ENCODE peak calls at places on chromosomes 7 and 10, in ten cellular contexts. One of them, this sample, is unnamed.

GRCh38 chr7:95335093-95335492 is 10.8 kb upstream of the PON1 start:
- DNase-seq in GM23248: peak; percentile 82
- DNase-seq in CD8-positive, alpha-beta T cell: no peak
- DNase-seq in Panc1: no peak
- DNase-seq in mesenchymal stem cell: peak; percentile 21
- DNase-seq in right atrium auricular region: no peak
- DNase-seq in sigmoid colon: no peak
- DNase-seq in lower lobe of right lung: no peak
- DNase-seq in stomach: no peak
- DNase-seq in small intestine: no peak
- DNase-seq in this sample: peak; percentile 68

GRCh38 chr10:11146402-11147171 is 128.9 kb downstream of the CELF2 start:
- DNase-seq in small intestine: no peak
- DNase-seq in lower lobe of right lung: no peak
- DNase-seq in GM23248: no peak
- DNase-seq in right atrium auricular region: no peak
- DNase-seq in mesenchymal stem cell: peak; percentile 90
- DNase-seq in CD8-positive, alpha-beta T cell: peak; percentile 45
- DNase-seq in stomach: no peak
- DNase-seq in Panc1: no peak
- DNase-seq in sigmoid colon: no peak
- DNase-seq in this sample: no peak

GRCh38 chr7:77360104-77360503 is 56.0 kb downstream of the GSAP start:
- DNase-seq in GM23248: no peak
- DNase-seq in sigmoid colon: no peak
- DNase-seq in stomach: no peak
- DNase-seq in Panc1: no peak
- DNase-seq in right atrium auricular region: no peak
- DNase-seq in lower lobe of right lung: no peak
- DNase-seq in small intestine: peak; percentile 47
- DNase-seq in mesenchymal stem cell: no peak
- DNase-seq in CD8-positive, alpha-beta T cell: no peak
- DNase-seq in this sample: no peak

GRCh38 chr10:20396168-20396567 is 500.9 kb downstream of the NEBL start:
- DNase-seq in lower lobe of right lung: no peak
- DNase-seq in Panc1: no peak
- DNase-seq in mesenchymal stem cell: no peak
- DNase-seq in right atrium auricular region: no peak
- DNase-seq in sigmoid colon: no peak
- DNase-seq in stomach: no peak
- DNase-seq in GM23248: no peak
- DNase-seq in CD8-positive, alpha-beta T cell: no peak
- DNase-seq in small intestine: no peak
- DNase-seq in this sample: no peak

GRCh38 chr7:27242580-27243339 is at the start of gene EVX1:
- DNase-seq in Panc1: no peak
- DNase-seq in mesenchymal stem cell: peak; percentile 17
- DNase-seq in CD8-positive, alpha-beta T cell: no peak
- DNase-seq in GM23248: peak; percentile 50
- DNase-seq in lower lobe of right lung: no peak
- DNase-seq in sigmoid colon: no peak
- DNase-seq in small intestine: no peak
- DNase-seq in stomach: no peak
- DNase-seq in right atrium auricular region: no peak
- DNase-seq in this sample: no peak

GRCh38 chr10:33333260-33334169 is 952 bp downstream of the NRP1 start:
- DNase-seq in Panc1: no peak
- DNase-seq in sigmoid colon: no peak
- DNase-seq in CD8-positive, alpha-beta T cell: no peak
- DNase-seq in right atrium auricular region: no peak
- DNase-seq in stomach: no peak
- DNase-seq in small intestine: peak; percentile 41
- DNase-seq in mesenchymal stem cell: peak; percentile 42
- DNase-seq in GM23248: peak; percentile 46
- DNase-seq in lower lobe of right lung: no peak
- DNase-seq in this sample: peak; percentile 56

GRCh38 chr10:127968659-127969058 is 61.8 kb downstream of the PTPRE start:
- DNase-seq in sigmoid colon: no peak
- DNase-seq in small intestine: no peak
- DNase-seq in stomach: no peak
- DNase-seq in GM23248: no peak
- DNase-seq in right atrium auricular region: no peak
- DNase-seq in Panc1: no peak
- DNase-seq in lower lobe of right lung: no peak
- DNase-seq in mesenchymal stem cell: no peak
- DNase-seq in CD8-positive, alpha-beta T cell: no peak
- DNase-seq in this sample: no peak

GRCh38 chr7:84092207-84092606 is 102.4 kb downstream of the SEMA3A start:
- DNase-seq in mesenchymal stem cell: peak; percentile 71
- DNase-seq in lower lobe of right lung: no peak
- DNase-seq in stomach: no peak
- DNase-seq in small intestine: no peak
- DNase-seq in GM23248: no peak
- DNase-seq in sigmoid colon: no peak
- DNase-seq in CD8-positive, alpha-beta T cell: no peak
- DNase-seq in Panc1: no peak
- DNase-seq in right atrium auricular region: no peak
- DNase-seq in this sample: no peak

GRCh38 chr10:122176232-122176865 is 94.7 kb upstream of the BTBD16 start:
- DNase-seq in small intestine: no peak
- DNase-seq in lower lobe of right lung: no peak
- DNase-seq in mesenchymal stem cell: no peak
- DNase-seq in CD8-positive, alpha-beta T cell: no peak
- DNase-seq in sigmoid colon: no peak
- DNase-seq in right atrium auricular region: no peak
- DNase-seq in stomach: no peak
- DNase-seq in GM23248: peak; percentile 43
- DNase-seq in Panc1: no peak
- DNase-seq in this sample: no peak

GRCh38 chr7:101936223-101936611 is 118.8 kb downstream of the CUX1 start:
- DNase-seq in stomach: no peak
- DNase-seq in small intestine: no peak
- DNase-seq in GM23248: no peak
- DNase-seq in Panc1: no peak
- DNase-seq in lower lobe of right lung: no peak
- DNase-seq in CD8-positive, alpha-beta T cell: no peak
- DNase-seq in mesenchymal stem cell: no peak
- DNase-seq in sigmoid colon: no peak
- DNase-seq in right atrium auricular region: no peak
- DNase-seq in this sample: no peak

GRCh38 chr10:95389982-95390381 is 99.2 kb upstream of the PDLIM1 start:
- DNase-seq in Panc1: no peak
- DNase-seq in CD8-positive, alpha-beta T cell: no peak
- DNase-seq in GM23248: no peak
- DNase-seq in stomach: no peak
- DNase-seq in lower lobe of right lung: no peak
- DNase-seq in right atrium auricular region: no peak
- DNase-seq in mesenchymal stem cell: no peak
- DNase-seq in small intestine: no peak
- DNase-seq in sigmoid colon: no peak
- DNase-seq in this sample: no peak

GRCh38 chr10:127370601-127371000 is 174.2 kb upstream of the INSYN2A start:
- DNase-seq in Panc1: no peak
- DNase-seq in lower lobe of right lung: no peak
- DNase-seq in right atrium auricular region: no peak
- DNase-seq in small intestine: no peak
- DNase-seq in mesenchymal stem cell: no peak
- DNase-seq in sigmoid colon: no peak
- DNase-seq in CD8-positive, alpha-beta T cell: no peak
- DNase-seq in GM23248: no peak
- DNase-seq in stomach: no peak
- DNase-seq in this sample: no peak

GRCh38 chr7:134356421-134356936 is 39.7 kb upstream of the SLC35B4 start:
- DNase-seq in Panc1: no peak
- DNase-seq in CD8-positive, alpha-beta T cell: no peak
- DNase-seq in lower lobe of right lung: no peak
- DNase-seq in stomach: no peak
- DNase-seq in GM23248: no peak
- DNase-seq in right atrium auricular region: no peak
- DNase-seq in sigmoid colon: no peak
- DNase-seq in small intestine: peak; percentile 58
- DNase-seq in mesenchymal stem cell: no peak
- DNase-seq in this sample: no peak

GRCh38 chr10:11018426-11018818 is 750 bp downstream of the CELF2 start:
- DNase-seq in lower lobe of right lung: peak; percentile 48
- DNase-seq in mesenchymal stem cell: no peak
- DNase-seq in sigmoid colon: peak; percentile 67
- DNase-seq in CD8-positive, alpha-beta T cell: no peak
- DNase-seq in Panc1: no peak
- DNase-seq in small intestine: no peak
- DNase-seq in right atrium auricular region: no peak
- DNase-seq in stomach: no peak
- DNase-seq in GM23248: peak; percentile 31
- DNase-seq in this sample: no peak

DNA sequence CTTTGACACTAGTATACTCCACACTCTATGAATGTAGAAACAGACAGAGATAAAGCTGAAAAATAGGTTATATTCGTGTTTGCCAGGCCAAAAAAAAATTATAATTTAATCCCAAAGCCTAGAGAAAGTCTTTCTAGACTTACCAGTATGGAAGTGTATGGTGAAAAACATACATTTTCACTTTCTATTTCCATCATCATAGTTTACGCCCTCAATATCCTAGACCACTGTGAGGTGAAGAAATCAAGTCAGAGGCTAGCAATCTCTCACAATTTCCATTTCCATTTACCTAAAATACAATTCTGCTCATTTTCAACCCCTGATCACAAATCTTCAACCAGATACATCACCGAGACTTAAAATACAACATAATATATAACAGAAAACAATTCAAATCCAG is 16.2 kb downstream of the GPR22 start:
- DNase-seq in right atrium auricular region: no peak
- DNase-seq in sigmoid colon: no peak
- DNase-seq in GM23248: no peak
- DNase-seq in lower lobe of right lung: no peak
- DNase-seq in Panc1: no peak
- DNase-seq in CD8-positive, alpha-beta T cell: no peak
- DNase-seq in small intestine: no peak
- DNase-seq in mesenchymal stem cell: no peak
- DNase-seq in stomach: no peak
- DNase-seq in this sample: no peak
- H3K4me1 ChIP-seq in right atrium auricular region: peaks cover 3% of the 10 kb centered on the region
- H3K4me1 ChIP-seq in sigmoid colon: no peaks in the 10 kb centered on the region
- H3K4me1 ChIP-seq in GM23248: no peaks in the 10 kb centered on the region
- H3K4me1 ChIP-seq in lower lobe of right lung: no peaks in the 10 kb centered on the region
- H3K4me1 ChIP-seq in Panc1: no peaks in the 10 kb centered on the region
- H3K4me1 ChIP-seq in CD8-positive, alpha-beta T cell: no peaks in the 10 kb centered on the region
- H3K4me1 ChIP-seq in small intestine: no peaks in the 10 kb centered on the region
- H3K4me1 ChIP-seq in mesenchymal stem cell: no peaks in the 10 kb centered on the region
- H3K4me1 ChIP-seq in stomach: no peaks in the 10 kb centered on the region
- H3K4me1 ChIP-seq in this sample: no peaks in the 10 kb centered on the region

GRCh38 chr10:132544744-132545658 is 7.4 kb downstream of the INPP5A start:
- DNase-seq in lower lobe of right lung: peak; percentile 26
- DNase-seq in stomach: no peak
- DNase-seq in right atrium auricular region: no peak
- DNase-seq in CD8-positive, alpha-beta T cell: peak; percentile 61
- DNase-seq in sigmoid colon: peak; percentile 63
- DNase-seq in mesenchymal stem cell: no peak
- DNase-seq in small intestine: peak; percentile 36
- DNase-seq in GM23248: peak; percentile 33
- DNase-seq in Panc1: no peak
- DNase-seq in this sample: no peak
- H3K4me3 ChIP-seq in lower lobe of right lung: no peak overlapping the region
- H3K4me3 ChIP-seq in stomach: peak overlapping the region; percentile 10
- H3K4me3 ChIP-seq in right atrium auricular region: no peak overlapping the region
- H3K4me3 ChIP-seq in CD8-positive, alpha-beta T cell: peak overlapping the region; percentile 56
- H3K4me3 ChIP-seq in sigmoid colon: peak overlapping the region; percentile 29
- H3K4me3 ChIP-seq in mesenchymal stem cell: no peak overlapping the region
- H3K4me3 ChIP-seq in small intestine: no peak overlapping the region
- H3K4me3 ChIP-seq in GM23248: peak overlapping the region; percentile 20
- H3K4me3 ChIP-seq in Panc1: no peak overlapping the region
- H3K4me3 ChIP-seq in this sample: no peak overlapping the region

GRCh38 chr7:6260291-6261183 is 11.9 kb downstream of the CYTH3 start:
- DNase-seq in Panc1: no peak
- DNase-seq in mesenchymal stem cell: no peak
- DNase-seq in lower lobe of right lung: no peak
- DNase-seq in GM23248: peak; percentile 65
- DNase-seq in sigmoid colon: no peak
- DNase-seq in small intestine: no peak
- DNase-seq in stomach: no peak
- DNase-seq in CD8-positive, alpha-beta T cell: no peak
- DNase-seq in right atrium auricular region: no peak
- DNase-seq in this sample: peak; percentile 84
- H3K4me1 ChIP-seq in Panc1: peaks cover 15% of the 10 kb centered on the region
- H3K4me1 ChIP-seq in mesenchymal stem cell: peaks cover 3% of the 10 kb centered on the region
- H3K4me1 ChIP-seq in lower lobe of right lung: peaks cover 62% of the 10 kb centered on the region
- H3K4me1 ChIP-seq in GM23248: peaks cover 66% of the 10 kb centered on the region
- H3K4me1 ChIP-seq in sigmoid colon: no peaks in the 10 kb centered on the region
- H3K4me1 ChIP-seq in small intestine: peaks cover 18% of the 10 kb centered on the region
- H3K4me1 ChIP-seq in stomach: peaks cover 58% of the 10 kb centered on the region
- H3K4me1 ChIP-seq in CD8-positive, alpha-beta T cell: no peaks in the 10 kb centered on the region
- H3K4me1 ChIP-seq in right atrium auricular region: peaks cover 75% of the 10 kb centered on the region
- H3K4me1 ChIP-seq in this sample: peaks cover 73% of the 10 kb centered on the region

GRCh38 chr10:131083915-131084790 is 227.4 kb downstream of the TCERG1L start:
- DNase-seq in Panc1: no peak
- DNase-seq in mesenchymal stem cell: no peak
- DNase-seq in lower lobe of right lung: no peak
- DNase-seq in GM23248: no peak
- DNase-seq in sigmoid colon: peak; percentile 58
- DNase-seq in CD8-positive, alpha-beta T cell: no peak
- DNase-seq in right atrium auricular region: no peak
- DNase-seq in small intestine: no peak
- DNase-seq in stomach: no peak
- DNase-seq in this sample: no peak
- H3K4me3 ChIP-seq in Panc1: no peak overlapping the region
- H3K4me3 ChIP-seq in mesenchymal stem cell: no peak overlapping the region
- H3K4me3 ChIP-seq in lower lobe of right lung: no peak overlapping the region
- H3K4me3 ChIP-seq in GM23248: no peak overlapping the region
- H3K4me3 ChIP-seq in sigmoid colon: no peak overlapping the region
- H3K4me3 ChIP-seq in CD8-positive, alpha-beta T cell: no peak overlapping the region
- H3K4me3 ChIP-seq in right atrium auricular region: no peak overlapping the region
- H3K4me3 ChIP-seq in small intestine: no peak overlapping the region
- H3K4me3 ChIP-seq in stomach: no peak overlapping the region
- H3K4me3 ChIP-seq in this sample: no peak overlapping the region

DNA sequence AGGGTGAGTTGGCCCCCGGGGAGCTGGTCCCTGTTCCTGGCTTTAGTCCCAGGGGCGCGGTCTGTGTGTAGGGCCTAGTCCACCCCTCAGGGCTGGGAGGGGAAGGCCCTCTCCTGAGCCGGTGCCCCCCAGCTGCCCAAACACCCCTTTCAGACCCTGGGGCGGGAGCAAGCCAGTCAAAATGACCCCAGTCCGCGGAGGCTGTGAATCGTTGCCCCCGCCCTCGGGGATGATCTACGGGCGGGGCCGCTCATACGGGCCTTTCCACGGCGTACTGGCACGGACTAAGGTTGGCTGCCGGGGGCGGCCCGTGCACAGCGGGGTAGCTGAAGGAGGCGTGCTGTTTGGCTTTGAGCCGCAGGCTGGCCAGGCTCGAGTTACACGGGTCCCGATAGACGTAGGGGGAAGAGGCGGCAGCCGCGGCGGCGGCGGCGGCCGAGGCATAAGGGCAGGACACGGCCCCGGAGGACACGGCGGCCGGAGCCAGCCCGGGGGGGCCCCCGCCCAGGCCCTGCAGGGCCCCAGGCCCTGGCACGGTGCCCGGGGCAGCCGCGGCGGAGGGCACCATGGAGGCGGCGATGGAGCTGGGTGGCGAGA is 4.3 kb downstream of the ELOVL3 start:
- DNase-seq in sigmoid colon: no peak
- DNase-seq in stomach: peak; percentile 60
- DNase-seq in lower lobe of right lung: peak; percentile 62
- DNase-seq in Panc1: no peak
- DNase-seq in CD8-positive, alpha-beta T cell: peak; percentile 53
- DNase-seq in right atrium auricular region: no peak
- DNase-seq in mesenchymal stem cell: peak; percentile 58
- DNase-seq in small intestine: no peak
- DNase-seq in GM23248: peak; percentile 84
- DNase-seq in this sample: peak; percentile 80
- H3K4me1 ChIP-seq in sigmoid colon: no peaks in the 10 kb centered on the region
- H3K4me1 ChIP-seq in stomach: peaks cover 26% of the 10 kb centered on the region
- H3K4me1 ChIP-seq in lower lobe of right lung: peaks cover 44% of the 10 kb centered on the region
- H3K4me1 ChIP-seq in Panc1: peaks cover 5% of the 10 kb centered on the region
- H3K4me1 ChIP-seq in CD8-positive, alpha-beta T cell: peaks cover 29% of the 10 kb centered on the region
- H3K4me1 ChIP-seq in right atrium auricular region: peaks cover 37% of the 10 kb centered on the region
- H3K4me1 ChIP-seq in mesenchymal stem cell: peaks cover 25% of the 10 kb centered on the region
- H3K4me1 ChIP-seq in small intestine: peaks cover 3% of the 10 kb centered on the region
- H3K4me1 ChIP-seq in GM23248: peaks cover 13% of the 10 kb centered on the region
- H3K4me1 ChIP-seq in this sample: peaks cover 28% of the 10 kb centered on the region

This sample was measured in adipocyte.